ENCODE peak calls at places on chromosome 13, in five cellular contexts. Z, X, E, Y and H are unnamed samples.

GRCh38 chr13:43266953-43267615 is 243.7 kb downstream of the DNAJC15 start:
- DNase-seq in Z (no peak), X (no peak), E (no peak), Y (no peak), H (no peak)

GRCh38 chr13:25267715-25268114 is 19.6 kb downstream of the MTMR6 start:
- DNase-seq in Z (no peak), X (no peak), E (no peak), Y (peak; percentile 23), H (no peak)

GRCh38 chr13:48411281-48412099 is 1.4 kb downstream of the LPAR6 start:
- DNase-seq in Z (no peak), X (peak; percentile 33), E (no peak), Y (peak; percentile 33), H (no peak)

GRCh38 chr13:92158335-92158734 is 759.9 kb downstream of the GPC5 start:
- DNase-seq in Z (no peak), X (no peak), E (no peak), Y (peak; percentile 48), H (no peak)

GRCh38 chr13:81916471-81916870 is 1575.5 kb upstream of the SPRY2 start:
- DNase-seq in Z (no peak), X (no peak), E (no peak), Y (no peak), H (no peak)

GRCh38 chr13:114235697-114236096 is 1.0 kb downstream of the CDC16 start:
- DNase-seq in Z (no peak), X (no peak), E (no peak), Y (no peak), H (no peak)

GRCh38 chr13:25906211-25906661 is 145.6 kb downstream of the SHISA2 start:
- DNase-seq in Z (no peak), X (no peak), E (no peak), Y (no peak), H (no peak)

GRCh38 chr13:39016789-39017188 is 21.1 kb downstream of the PROSER1 start:
- DNase-seq in Z (no peak), X (peak; percentile 27), E (no peak), Y (peak; percentile 51), H (no peak)

GRCh38 chr13:40632915-40633314 is 33.5 kb downstream of the FOXO1 start:
- DNase-seq in Z (no peak), X (no peak), E (no peak), Y (no peak), H (no peak)

GRCh38 chr13:22062478-22063205 is 391.8 kb downstream of the FGF9 start:
- DNase-seq in Z (no peak), X (no peak), E (no peak), Y (no peak), H (no peak)

GRCh38 chr13:29472317-29472961 is 123.0 kb downstream of the SLC7A1 start:
- DNase-seq in Z (no peak), X (peak; percentile 80), E (peak; percentile 28), Y (peak; percentile 69), H (peak; percentile 31)

GRCh38 chr13:53379485-53379884 is 350.9 kb downstream of the OLFM4 start:
- DNase-seq in Z (no peak), X (no peak), E (no peak), Y (no peak), H (no peak)

GRCh38 chr13:70310720-70311119 is 202.5 kb upstream of the KLHL1 start:
- DNase-seq in Z (no peak), X (peak; percentile 63), E (no peak), Y (no peak), H (no peak)

GRCh38 chr13:40179882-40180281 is 486.6 kb downstream of the FOXO1 start:
- DNase-seq in Z (no peak), X (no peak), E (no peak), Y (no peak), H (no peak)

DNA sequence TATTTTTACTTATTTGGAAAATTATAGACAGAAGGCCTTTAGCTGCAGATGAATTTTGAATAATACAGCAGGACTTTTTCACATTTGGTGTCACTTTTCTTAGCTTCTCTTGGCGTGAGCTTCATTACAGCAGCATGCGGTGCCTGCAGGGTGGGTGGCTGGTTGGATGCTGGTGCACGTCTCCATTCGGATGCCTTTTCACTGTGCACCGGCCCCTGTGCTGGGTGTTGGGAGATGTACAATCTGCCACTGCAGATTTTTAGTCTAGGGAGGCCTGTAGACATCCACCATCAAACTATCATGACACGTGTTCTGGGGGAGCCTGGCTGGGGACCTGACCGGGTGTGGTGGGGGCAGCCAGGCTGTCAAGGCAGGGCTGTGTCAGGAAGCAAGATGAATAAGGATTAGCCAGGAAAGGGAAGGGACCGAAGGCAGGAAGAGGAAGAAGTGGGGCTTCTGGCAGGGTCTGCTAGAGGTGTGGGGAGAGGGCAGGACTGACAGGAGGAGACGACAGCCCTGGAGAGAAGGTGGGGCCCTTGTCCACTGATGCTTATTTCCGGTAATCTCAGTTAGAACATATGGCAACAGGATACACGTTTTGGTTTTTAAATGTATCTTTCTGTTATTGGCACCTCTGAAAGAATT is 88.8 kb downstream of the ARHGEF7 start:
- DNase-seq in Z (no peak), X (no peak), E (no peak), Y (no peak), H (no peak)
- H3K4me1 ChIP-seq in Z (peaks cover 32% of the 10 kb centered on the region), X (no peaks in the 10 kb centered on the region), E (peaks cover 15% of the 10 kb centered on the region), Y (peaks cover 20% of the 10 kb centered on the region), H (peaks cover 11% of the 10 kb centered on the region)

DNA sequence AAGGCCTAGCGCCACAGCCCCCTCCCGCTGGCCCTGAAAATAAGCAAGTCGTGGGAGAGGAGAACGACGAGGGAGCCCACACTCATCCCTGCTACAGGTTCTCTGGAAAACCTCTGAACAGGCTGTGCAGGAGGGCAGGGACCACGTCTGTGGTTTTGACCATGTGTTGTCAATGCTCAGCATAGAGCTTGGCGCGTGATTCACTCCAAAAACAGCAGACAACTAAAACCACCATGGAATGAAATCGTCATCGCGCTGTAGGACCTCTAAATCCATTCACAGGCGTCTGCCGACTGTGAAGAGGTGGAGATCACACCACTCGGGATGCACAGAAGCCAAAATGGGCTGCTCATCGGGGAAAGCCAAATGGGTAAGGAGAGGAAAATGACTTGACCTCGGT is 121.3 kb downstream of the COL4A1 start:
- DNase-seq in Z (no peak), X (no peak), E (no peak), Y (no peak), H (no peak)
- H3K36me3 ChIP-seq in Z (peaks cover 16% of the 10 kb centered on the region), X (no peaks in the 10 kb centered on the region), E (no peaks in the 10 kb centered on the region), Y (peaks cover 7% of the 10 kb centered on the region), H (peaks cover 2% of the 10 kb centered on the region)

DNA sequence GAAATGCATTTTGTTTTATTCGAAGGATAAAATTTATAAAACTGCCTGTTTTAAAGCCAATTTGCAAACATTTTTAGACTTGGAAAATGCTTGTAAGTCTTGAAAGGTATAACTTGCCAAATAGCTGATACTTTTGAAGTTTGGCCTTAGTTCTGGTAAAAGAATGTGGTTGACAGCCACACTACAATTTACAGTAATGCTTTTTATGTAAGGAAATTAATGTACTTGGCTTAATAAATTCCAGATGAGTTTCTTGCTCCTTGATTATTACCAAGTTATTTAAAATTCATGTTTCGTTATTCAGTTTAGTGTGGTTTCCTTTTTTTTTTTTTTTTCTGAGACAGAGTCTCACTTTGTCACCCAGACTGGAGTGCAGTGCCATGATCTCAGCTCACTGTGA is 14.9 kb downstream of the LMO7 start:
- DNase-seq in Z (no peak), X (no peak), E (no peak), Y (no peak), H (no peak)
- H3K4me1 ChIP-seq in Z (no peaks in the 10 kb centered on the region), X (no peaks in the 10 kb centered on the region), E (no peaks in the 10 kb centered on the region), Y (no peaks in the 10 kb centered on the region), H (no peaks in the 10 kb centered on the region)

DNA sequence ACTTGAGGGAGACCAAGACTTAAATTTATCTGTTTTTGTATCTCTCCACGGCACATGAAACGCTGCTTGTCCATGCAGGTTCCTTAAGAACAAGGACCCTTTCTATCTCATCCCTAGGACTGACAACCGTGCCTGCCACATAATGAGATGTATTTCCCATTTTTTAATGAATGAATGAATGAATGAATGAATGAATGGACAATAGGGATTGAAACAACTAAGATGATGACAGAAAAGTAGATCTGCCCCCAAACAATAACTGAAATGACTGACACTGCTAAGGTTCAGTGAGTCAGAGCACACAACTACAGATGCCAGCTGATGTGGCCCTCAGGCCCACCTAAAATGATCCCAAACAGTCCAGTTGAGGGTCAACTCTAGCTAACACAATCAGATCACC is 69.8 kb downstream of the USP12 start:
- DNase-seq in Z (no peak), X (no peak), E (no peak), Y (no peak), H (no peak)
- H3K36me3 ChIP-seq in Z (peaks cover 7% of the 10 kb centered on the region), X (peaks cover 9% of the 10 kb centered on the region), E (no peaks in the 10 kb centered on the region), Y (peaks cover 6% of the 10 kb centered on the region), H (no peaks in the 10 kb centered on the region)

GRCh38 chr13:83773961-83774360 is 108.3 kb downstream of the SLITRK1 start:
- DNase-seq in Z (no peak), X (no peak), E (no peak), Y (peak; percentile 29), H (no peak)
- H3K4me1 ChIP-seq in Z (no peaks in the 10 kb centered on the region), X (no peaks in the 10 kb centered on the region), E (no peaks in the 10 kb centered on the region), Y (no peaks in the 10 kb centered on the region), H (no peaks in the 10 kb centered on the region)